ENCODE peak calls at places on chromosomes 6 and 20, in four cellular contexts. One of them, this sample, is unnamed.

GRCh38 chr6:99026135-99026534 is 78.4 kb upstream of the FBXL4 start:
- DNase-seq in sigmoid colon: no peak
- DNase-seq in stomach: no peak
- DNase-seq in ovary: no peak
- DNase-seq in this sample: no peak

GRCh38 chr6:156510242-156510641 is 266.9 kb upstream of the ARID1B start:
- DNase-seq in sigmoid colon: no peak
- DNase-seq in stomach: no peak
- DNase-seq in ovary: no peak
- DNase-seq in this sample: no peak

GRCh38 chr6:132964868-132965382 is 150.6 kb downstream of the RPS12 start:
- DNase-seq in sigmoid colon: no peak
- DNase-seq in stomach: no peak
- DNase-seq in ovary: no peak
- DNase-seq in this sample: no peak

GRCh38 chr6:27251672-27252251 is 4.3 kb downstream of the PRSS16 start:
- DNase-seq in sigmoid colon: no peak
- DNase-seq in stomach: peak
- DNase-seq in ovary: peak
- DNase-seq in this sample: peak

GRCh38 chr6:137219664-137220252 is 573 bp upstream of the IFNGR1 start:
- DNase-seq in sigmoid colon: no peak
- DNase-seq in stomach: no peak
- DNase-seq in ovary: no peak
- DNase-seq in this sample: no peak

GRCh38 chr6:17863971-17864754 is 123.3 kb downstream of the KIF13A start:
- DNase-seq in sigmoid colon: peak
- DNase-seq in stomach: no peak
- DNase-seq in ovary: no peak
- DNase-seq in this sample: no peak

GRCh38 chr6:143556529-143556928 is 45.0 kb upstream of the FUCA2 start:
- DNase-seq in sigmoid colon: no peak
- DNase-seq in stomach: no peak
- DNase-seq in ovary: no peak
- DNase-seq in this sample: peak

GRCh38 chr6:68978411-68978810 is 343.3 kb downstream of the ADGRB3 start:
- DNase-seq in sigmoid colon: no peak
- DNase-seq in stomach: no peak
- DNase-seq in ovary: no peak
- DNase-seq in this sample: no peak

GRCh38 chr6:127342296-127342945 is 988 bp downstream of the ECHDC1 start:
- DNase-seq in sigmoid colon: no peak
- DNase-seq in stomach: no peak
- DNase-seq in ovary: no peak
- DNase-seq in this sample: no peak

GRCh38 chr6:6379573-6379972 is 59.1 kb upstream of the F13A1 start:
- DNase-seq in sigmoid colon: no peak
- DNase-seq in stomach: no peak
- DNase-seq in ovary: no peak
- DNase-seq in this sample: no peak

GRCh38 chr20:59670786-59671492 is 66.6 kb downstream of the PHACTR3 start:
- DNase-seq in sigmoid colon: no peak
- DNase-seq in stomach: no peak
- DNase-seq in ovary: no peak
- DNase-seq in this sample: no peak

DNA sequence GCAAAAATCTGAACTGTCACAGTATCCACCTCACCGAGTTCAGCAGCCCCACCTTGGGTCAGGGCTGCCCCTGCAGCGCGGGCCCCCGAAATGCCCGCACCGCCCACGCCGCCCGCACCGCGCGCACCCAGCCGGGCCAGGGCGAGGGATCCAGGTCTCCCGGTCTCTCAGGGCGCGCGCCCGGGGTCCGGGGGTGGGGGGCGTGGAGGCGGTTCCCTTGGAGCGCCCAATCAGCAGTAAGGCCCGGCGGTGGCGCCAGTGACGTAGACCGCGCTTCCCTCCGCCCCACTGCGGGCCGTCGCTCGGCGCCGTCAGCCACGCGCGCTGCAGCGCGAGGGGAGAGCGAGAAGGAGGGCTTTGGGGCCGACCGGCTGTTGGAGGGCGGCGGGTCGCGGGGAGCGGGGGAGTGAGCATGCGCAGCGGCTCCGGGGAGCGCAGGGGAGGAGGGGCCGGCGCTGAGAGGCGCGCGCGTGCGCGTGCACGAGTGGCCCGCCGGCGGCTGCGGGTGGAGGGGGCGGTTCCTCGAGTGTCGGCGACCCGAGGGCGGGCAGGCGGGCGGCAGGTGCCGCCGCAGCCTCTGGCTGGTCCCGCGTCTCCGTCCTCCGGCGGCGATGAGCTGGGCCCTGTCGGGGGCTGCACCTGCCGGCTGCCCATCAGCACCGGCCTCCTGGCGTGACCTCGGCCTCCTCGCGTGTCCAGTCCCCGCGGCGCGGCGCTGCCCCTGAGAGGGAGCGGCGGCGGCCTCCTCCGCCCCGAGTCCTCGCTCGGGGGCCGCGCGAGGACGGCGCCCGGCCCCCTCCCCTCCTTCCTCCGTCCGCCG is at the start of gene TMEM170B:
- DNase-seq in sigmoid colon: peak
- DNase-seq in stomach: peak
- DNase-seq in ovary: peak
- DNase-seq in this sample: peak
- TF ChIP-seq POLR2A in sigmoid colon: peak
- TF ChIP-seq POLR2A in stomach: no peak
- TF ChIP-seq POLR2A in ovary: peak
- TF ChIP-seq POLR2A in this sample: peak

GRCh38 chr20:32553618-32554017 is 31.5 kb downstream of the NOL4L start:
- DNase-seq in sigmoid colon: no peak
- DNase-seq in stomach: no peak
- DNase-seq in ovary: no peak
- DNase-seq in this sample: no peak

GRCh38 chr20:32556312-32557184 is 28.6 kb downstream of the NOL4L start:
- DNase-seq in sigmoid colon: no peak
- DNase-seq in stomach: no peak
- DNase-seq in ovary: no peak
- DNase-seq in this sample: no peak

GRCh38 chr20:32557284-32557683 is 27.8 kb downstream of the NOL4L start:
- DNase-seq in sigmoid colon: no peak
- DNase-seq in stomach: no peak
- DNase-seq in ovary: no peak
- DNase-seq in this sample: no peak

GRCh38 chr20:32555584-32555983 is 29.5 kb downstream of the NOL4L start:
- DNase-seq in sigmoid colon: no peak
- DNase-seq in stomach: no peak
- DNase-seq in ovary: no peak
- DNase-seq in this sample: no peak

GRCh38 chr20:32554965-32555289 is 30.2 kb downstream of the NOL4L start:
- DNase-seq in sigmoid colon: no peak
- DNase-seq in stomach: no peak
- DNase-seq in ovary: no peak
- DNase-seq in this sample: no peak
- TF ChIP-seq POLR2A in sigmoid colon: no peak
- TF ChIP-seq POLR2A in stomach: no peak
- TF ChIP-seq POLR2A in ovary: no peak
- TF ChIP-seq POLR2A in this sample: no peak

GRCh38 chr20:6173481-6173880 is 50.7 kb upstream of the FERMT1 start:
- DNase-seq in sigmoid colon: no peak
- DNase-seq in stomach: no peak
- DNase-seq in ovary: no peak
- DNase-seq in this sample: no peak

GRCh38 chr20:6164421-6165341 is 41.9 kb upstream of the FERMT1 start:
- DNase-seq in sigmoid colon: no peak
- DNase-seq in stomach: no peak
- DNase-seq in ovary: no peak
- DNase-seq in this sample: no peak

GRCh38 chr20:6169251-6169650 is 46.4 kb upstream of the FERMT1 start:
- DNase-seq in sigmoid colon: no peak
- DNase-seq in stomach: no peak
- DNase-seq in ovary: no peak
- DNase-seq in this sample: no peak
- TF ChIP-seq POLR2A in sigmoid colon: no peak
- TF ChIP-seq POLR2A in stomach: no peak
- TF ChIP-seq POLR2A in ovary: no peak
- TF ChIP-seq POLR2A in this sample: no peak

DNA sequence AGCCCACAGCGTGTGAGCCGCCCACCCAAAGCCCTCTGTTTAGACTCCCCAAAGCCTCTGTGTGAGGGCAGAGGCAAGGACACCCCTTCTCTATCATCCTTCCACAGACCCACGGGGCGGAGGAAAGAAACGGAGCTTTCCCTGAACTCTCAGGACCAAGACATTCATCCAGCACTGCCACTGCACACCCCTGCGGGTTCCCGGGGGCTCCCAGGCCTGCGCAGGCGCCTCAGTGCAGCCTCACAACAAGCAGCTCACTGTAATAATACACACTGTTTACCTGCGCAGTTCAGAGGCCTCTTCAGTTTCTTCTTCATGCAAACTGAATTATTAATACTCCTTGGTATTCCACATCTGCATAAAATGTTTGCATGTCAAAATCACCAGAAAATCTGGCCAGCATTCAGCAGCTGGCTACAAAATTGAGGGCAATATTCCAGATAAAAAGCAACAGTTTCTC is 45.6 kb downstream of the NINL start:
- DNase-seq in sigmoid colon: no peak
- DNase-seq in stomach: no peak
- DNase-seq in ovary: no peak
- DNase-seq in this sample: no peak
- TF ChIP-seq POLR2A in sigmoid colon: no peak
- TF ChIP-seq POLR2A in stomach: no peak
- TF ChIP-seq POLR2A in ovary: no peak
- TF ChIP-seq POLR2A in this sample: no peak

GRCh38 chr20:63522981-63523611 is 2.5 kb downstream of the PPDPF start:
- DNase-seq in sigmoid colon: no peak
- DNase-seq in stomach: no peak
- DNase-seq in ovary: no peak
- DNase-seq in this sample: no peak

GRCh38 chr20:63527184-63527583 is 6.6 kb downstream of the PPDPF start:
- DNase-seq in sigmoid colon: no peak
- DNase-seq in stomach: no peak
- DNase-seq in ovary: no peak
- DNase-seq in this sample: no peak

GRCh38 chr20:63529180-63529860 is 7.9 kb downstream of the PTK6 start:
- DNase-seq in sigmoid colon: no peak
- DNase-seq in stomach: no peak
- DNase-seq in ovary: no peak
- DNase-seq in this sample: no peak

GRCh38 chr20:63525185-63525584 is 4.6 kb downstream of the PPDPF start:
- DNase-seq in sigmoid colon: no peak
- DNase-seq in stomach: no peak
- DNase-seq in ovary: no peak
- DNase-seq in this sample: no peak

DNA sequence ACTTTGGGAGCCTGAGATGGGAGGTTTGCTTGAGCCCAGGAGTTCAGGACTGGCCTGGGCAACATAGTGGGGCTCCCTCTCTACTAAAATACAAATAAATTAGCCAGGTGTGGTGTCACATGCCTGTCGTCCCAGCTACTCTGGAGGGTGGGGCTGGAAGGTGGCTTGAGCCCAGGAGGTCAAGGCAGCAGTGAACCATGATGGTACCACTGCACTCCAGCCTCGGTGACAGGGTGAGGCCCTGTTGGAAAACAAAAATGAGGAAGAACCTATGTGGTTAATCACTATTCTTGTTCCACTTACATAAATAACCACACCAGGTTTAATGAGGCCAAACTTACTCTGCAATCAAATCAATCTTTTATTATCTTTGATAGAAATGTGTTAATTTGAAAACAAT is 5.4 kb downstream of the PPDPF start:
- DNase-seq in sigmoid colon: no peak
- DNase-seq in stomach: no peak
- DNase-seq in ovary: no peak
- DNase-seq in this sample: no peak
- TF ChIP-seq POLR2A in sigmoid colon: no peak
- TF ChIP-seq POLR2A in stomach: no peak
- TF ChIP-seq POLR2A in ovary: no peak
- TF ChIP-seq POLR2A in this sample: no peak

GRCh38 chr6:113858605-113859348 is 1.6 kb downstream of the MARCKS start:
- DNase-seq in sigmoid colon: peak
- DNase-seq in stomach: peak
- DNase-seq in ovary: peak
- DNase-seq in this sample: peak
- TF ChIP-seq POLR2A in sigmoid colon: peak
- TF ChIP-seq POLR2A in stomach: peak
- TF ChIP-seq POLR2A in ovary: peak
- TF ChIP-seq POLR2A in this sample: peak

GRCh38 chr20:3239026-3239866 is at the start of gene SLC4A11:
- DNase-seq in sigmoid colon: no peak
- DNase-seq in stomach: peak
- DNase-seq in ovary: no peak
- DNase-seq in this sample: peak
- TF ChIP-seq POLR2A in sigmoid colon: no peak
- TF ChIP-seq POLR2A in stomach: no peak
- TF ChIP-seq POLR2A in ovary: no peak
- TF ChIP-seq POLR2A in this sample: peak

This sample was measured in H54.